ENCODE peak calls at places on chromosomes 16 and 17, in nine cellular contexts. One of them, this sample, is unnamed.

GRCh38 chr17:36614974-36615373 is 13.6 kb downstream of the MRM1 start:
- DNase-seq in lower leg skin: no peak
- DNase-seq in K562: no peak
- DNase-seq in HFFc6: no peak
- DNase-seq in heart right ventricle: no peak
- DNase-seq in A549: no peak
- DNase-seq in AG04450: no peak
- DNase-seq in transverse colon: no peak
- DNase-seq in heart left ventricle: peak; percentile 40
- DNase-seq in this sample: no peak

GRCh38 chr17:83136156-83136555 is 56.7 kb downstream of the METRNL start:
- DNase-seq in K562: no peak
- DNase-seq in heart right ventricle: no peak
- DNase-seq in A549: no peak
- DNase-seq in lower leg skin: no peak
- DNase-seq in HFFc6: no peak
- DNase-seq in transverse colon: peak; percentile 2
- DNase-seq in heart left ventricle: no peak
- DNase-seq in AG04450: no peak
- DNase-seq in this sample: no peak

GRCh38 chr17:78431692-78431958 is 53.2 kb downstream of the PGS1 start:
- DNase-seq in heart left ventricle: no peak
- DNase-seq in HFFc6: no peak
- DNase-seq in AG04450: no peak
- DNase-seq in heart right ventricle: no peak
- DNase-seq in K562: no peak
- DNase-seq in transverse colon: no peak
- DNase-seq in lower leg skin: no peak
- DNase-seq in A549: no peak
- DNase-seq in this sample: no peak

GRCh38 chr17:4155980-4156620 is 13.1 kb downstream of the CYB5D2 start:
- DNase-seq in transverse colon: no peak
- DNase-seq in lower leg skin: no peak
- DNase-seq in heart left ventricle: no peak
- DNase-seq in heart right ventricle: no peak
- DNase-seq in K562: no peak
- DNase-seq in AG04450: no peak
- DNase-seq in HFFc6: no peak
- DNase-seq in A549: no peak
- DNase-seq in this sample: no peak

GRCh38 chr16:88687676-88688012 is 1.3 kb upstream of the SNAI3 start:
- DNase-seq in AG04450: no peak
- DNase-seq in K562: peak; percentile 66
- DNase-seq in heart right ventricle: no peak
- DNase-seq in HFFc6: no peak
- DNase-seq in lower leg skin: no peak
- DNase-seq in transverse colon: no peak
- DNase-seq in A549: no peak
- DNase-seq in heart left ventricle: no peak
- DNase-seq in this sample: no peak

GRCh38 chr17:59845595-59846390 is 47.0 kb downstream of the TUBD1 start:
- DNase-seq in HFFc6: peak; percentile 65
- DNase-seq in A549: peak; percentile 72
- DNase-seq in heart left ventricle: no peak
- DNase-seq in heart right ventricle: no peak
- DNase-seq in AG04450: no peak
- DNase-seq in lower leg skin: peak; percentile 50
- DNase-seq in K562: peak; percentile 45
- DNase-seq in transverse colon: peak; percentile 81
- DNase-seq in this sample: peak; percentile 34

GRCh38 chr16:46763147-46763546 is 15.0 kb upstream of the MYLK3 start:
- DNase-seq in heart left ventricle: peak; percentile 84
- DNase-seq in transverse colon: no peak
- DNase-seq in lower leg skin: no peak
- DNase-seq in A549: no peak
- DNase-seq in AG04450: no peak
- DNase-seq in heart right ventricle: peak; percentile 79
- DNase-seq in HFFc6: no peak
- DNase-seq in K562: no peak
- DNase-seq in this sample: peak; percentile 36

GRCh38 chr17:43578699-43579569 is 32.8 kb upstream of the ETV4 start:
- DNase-seq in transverse colon: no peak
- DNase-seq in heart left ventricle: no peak
- DNase-seq in HFFc6: peak; percentile 32
- DNase-seq in K562: no peak
- DNase-seq in heart right ventricle: no peak
- DNase-seq in lower leg skin: no peak
- DNase-seq in AG04450: no peak
- DNase-seq in A549: no peak
- DNase-seq in this sample: no peak

GRCh38 chr16:79272141-79272577 is 328.4 kb downstream of the MAF start:
- DNase-seq in K562: peak; percentile 10
- DNase-seq in lower leg skin: no peak
- DNase-seq in AG04450: no peak
- DNase-seq in HFFc6: no peak
- DNase-seq in A549: no peak
- DNase-seq in heart left ventricle: no peak
- DNase-seq in heart right ventricle: no peak
- DNase-seq in transverse colon: peak; percentile 32
- DNase-seq in this sample: no peak

GRCh38 chr16:77762260-77762659 is 26.1 kb upstream of the VAT1L start:
- DNase-seq in AG04450: no peak
- DNase-seq in transverse colon: no peak
- DNase-seq in lower leg skin: no peak
- DNase-seq in A549: no peak
- DNase-seq in HFFc6: no peak
- DNase-seq in heart right ventricle: no peak
- DNase-seq in K562: no peak
- DNase-seq in heart left ventricle: no peak
- DNase-seq in this sample: no peak

DNA sequence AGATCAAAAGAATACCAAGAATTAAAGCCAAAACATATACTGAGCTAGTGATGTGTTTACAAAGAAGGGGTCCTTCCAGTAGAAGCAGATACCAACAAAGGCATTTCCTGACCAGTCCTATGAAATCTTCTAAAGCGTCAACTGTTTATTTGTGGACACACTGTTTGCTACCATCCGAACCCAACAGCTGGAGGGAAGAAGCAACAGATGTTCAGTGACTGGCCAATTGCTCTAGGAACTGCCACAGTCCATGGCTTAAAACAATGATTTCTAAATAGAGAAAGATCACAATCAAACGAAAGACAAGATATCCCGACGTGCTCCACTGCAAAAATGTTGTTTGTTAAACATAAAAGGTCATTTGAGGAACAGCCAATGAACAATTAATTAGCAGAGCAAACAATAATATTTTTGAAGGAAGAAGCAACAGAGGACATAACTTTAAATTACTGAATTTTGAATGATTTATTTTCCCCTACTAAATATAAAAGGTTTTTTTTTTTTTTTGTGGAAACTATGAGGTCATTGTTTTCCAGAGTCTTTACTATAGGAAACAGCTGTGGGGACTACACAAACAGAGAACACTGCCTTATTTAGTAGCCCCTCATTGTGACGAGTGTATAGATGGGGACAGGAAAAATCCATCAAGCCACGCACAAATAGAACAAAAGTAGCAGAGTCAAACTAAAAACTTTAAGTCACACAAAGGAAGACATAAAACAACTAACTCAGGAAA is 17.2 kb downstream of the USP31 start:
- DNase-seq in transverse colon: no peak
- DNase-seq in heart left ventricle: no peak
- DNase-seq in lower leg skin: no peak
- DNase-seq in K562: no peak
- DNase-seq in AG04450: no peak
- DNase-seq in A549: no peak
- DNase-seq in heart right ventricle: no peak
- DNase-seq in HFFc6: no peak
- DNase-seq in this sample: no peak
- TF ChIP-seq CTCF in transverse colon: no peak
- TF ChIP-seq CTCF in heart left ventricle: no peak
- TF ChIP-seq CTCF in lower leg skin: no peak
- TF ChIP-seq CTCF in K562: no peak
- TF ChIP-seq CTCF in AG04450: no peak
- TF ChIP-seq CTCF in A549: no peak
- TF ChIP-seq CTCF in heart right ventricle: no peak
- TF ChIP-seq CTCF in HFFc6: no peak
- TF ChIP-seq CTCF in this sample: no peak

DNA sequence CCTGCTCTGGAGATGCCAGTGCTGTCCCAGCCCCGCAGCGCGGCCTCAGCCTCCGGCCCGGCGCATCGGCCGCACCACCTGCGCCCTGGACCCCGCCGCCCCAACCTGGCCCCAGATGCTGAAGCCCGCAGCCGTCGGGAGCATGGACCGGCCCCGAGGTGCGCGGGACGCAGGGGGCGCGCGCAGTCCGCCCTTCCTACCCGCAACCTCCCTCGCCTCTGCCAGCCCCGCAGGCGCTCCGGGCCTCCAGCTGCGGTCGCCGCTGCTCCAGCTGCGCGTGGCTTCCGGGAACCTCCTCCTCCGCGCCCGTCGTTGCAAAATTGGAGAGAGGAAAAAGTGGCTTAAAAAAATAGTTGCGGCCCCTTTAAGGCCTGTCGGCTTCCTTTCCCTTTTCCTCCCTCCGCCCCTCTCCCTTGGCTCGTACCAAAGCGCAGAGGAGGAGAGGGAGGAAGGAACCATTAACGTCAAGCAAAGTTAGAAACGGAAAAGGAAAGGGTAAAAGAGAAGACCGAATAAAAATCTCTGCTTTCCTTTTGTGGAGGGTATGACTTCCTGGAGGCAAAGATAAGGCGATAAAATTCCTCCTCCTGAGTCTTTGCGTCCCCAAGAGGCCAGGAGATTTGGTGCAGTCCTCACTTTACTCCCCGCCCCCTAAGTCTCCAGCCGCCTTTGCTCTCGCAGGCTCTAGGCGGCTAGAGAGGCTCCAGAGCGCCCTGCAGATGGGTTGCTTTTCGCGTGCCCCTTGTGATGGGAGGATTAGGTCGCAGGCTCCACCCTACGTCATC is at the start of gene CDIPT:
- DNase-seq in K562: peak; percentile 98
- DNase-seq in HFFc6: peak; percentile 91
- DNase-seq in lower leg skin: peak; percentile 94
- DNase-seq in AG04450: peak; percentile 93
- DNase-seq in heart right ventricle: peak; percentile 91
- DNase-seq in A549: peak; percentile 84
- DNase-seq in transverse colon: peak; percentile 95
- DNase-seq in heart left ventricle: peak; percentile 94
- DNase-seq in this sample: peak; percentile 97
- TF ChIP-seq CTCF in K562: peak; percentile 91
- TF ChIP-seq CTCF in HFFc6: peak; percentile 64
- TF ChIP-seq CTCF in lower leg skin: no peak
- TF ChIP-seq CTCF in AG04450: peak; percentile 59
- TF ChIP-seq CTCF in heart right ventricle: peak; percentile 52
- TF ChIP-seq CTCF in A549: peak; percentile 61
- TF ChIP-seq CTCF in transverse colon: peak; percentile 47
- TF ChIP-seq CTCF in heart left ventricle: peak; percentile 68
- TF ChIP-seq CTCF in this sample: peak; percentile 73

DNA sequence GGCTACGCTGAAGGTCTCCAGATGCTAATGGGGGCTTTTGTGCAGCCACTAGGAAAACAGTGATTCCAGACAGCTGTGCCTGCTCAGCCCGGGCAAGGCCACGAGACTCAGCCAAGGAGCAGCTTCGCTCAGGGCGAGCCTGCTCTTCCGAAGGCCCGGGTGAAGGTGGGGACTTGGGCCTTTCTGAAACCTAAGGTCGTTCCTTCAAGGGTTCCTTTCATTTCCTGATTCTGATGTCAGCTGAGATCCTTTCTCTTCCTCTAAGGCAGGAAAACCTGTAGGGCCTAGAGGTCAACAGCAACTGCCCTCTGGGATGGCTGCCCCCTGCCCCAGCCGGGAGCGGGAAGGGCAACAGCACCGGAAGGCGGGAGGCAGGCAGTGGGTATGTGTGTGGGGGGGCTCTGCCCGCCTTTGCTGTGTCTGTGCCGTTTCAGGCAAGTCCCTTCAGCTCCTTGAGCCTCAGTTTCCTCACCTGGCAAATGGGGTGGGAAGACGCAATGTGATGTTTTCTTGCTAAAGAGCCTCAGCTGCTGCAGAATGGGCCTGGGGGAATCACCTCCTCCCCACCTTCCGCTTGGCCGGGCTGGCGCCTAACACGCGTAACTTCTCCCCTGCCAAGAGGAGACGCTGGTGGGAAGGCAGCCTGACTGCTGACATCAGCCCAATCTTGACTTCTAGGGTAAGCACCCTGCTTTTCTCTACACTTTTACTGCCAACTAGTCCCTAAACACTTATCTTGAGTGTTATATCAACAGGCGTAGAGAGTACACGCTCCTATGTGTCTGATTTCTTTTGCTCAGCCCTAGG is 32.8 kb downstream of the IRF8 start:
- DNase-seq in AG04450: no peak
- DNase-seq in heart right ventricle: no peak
- DNase-seq in HFFc6: no peak
- DNase-seq in transverse colon: no peak
- DNase-seq in K562: no peak
- DNase-seq in A549: no peak
- DNase-seq in heart left ventricle: peak; percentile 40
- DNase-seq in lower leg skin: no peak
- DNase-seq in this sample: no peak
- TF ChIP-seq CTCF in AG04450: no peak
- TF ChIP-seq CTCF in heart right ventricle: no peak
- TF ChIP-seq CTCF in HFFc6: no peak
- TF ChIP-seq CTCF in transverse colon: no peak
- TF ChIP-seq CTCF in K562: no peak
- TF ChIP-seq CTCF in A549: no peak
- TF ChIP-seq CTCF in heart left ventricle: no peak
- TF ChIP-seq CTCF in lower leg skin: no peak
- TF ChIP-seq CTCF in this sample: no peak

GRCh38 chr17:28333083-28333746 is 2.1 kb downstream of the IFT20 start:
- DNase-seq in HFFc6: no peak
- DNase-seq in AG04450: no peak
- DNase-seq in transverse colon: peak; percentile 2
- DNase-seq in heart left ventricle: no peak
- DNase-seq in K562: no peak
- DNase-seq in A549: no peak
- DNase-seq in heart right ventricle: no peak
- DNase-seq in lower leg skin: no peak
- DNase-seq in this sample: no peak

GRCh38 chr17:28334176-28334575 is 1.1 kb downstream of the IFT20 start:
- DNase-seq in A549: no peak
- DNase-seq in heart right ventricle: no peak
- DNase-seq in heart left ventricle: no peak
- DNase-seq in lower leg skin: no peak
- DNase-seq in AG04450: no peak
- DNase-seq in HFFc6: no peak
- DNase-seq in K562: peak; percentile 16
- DNase-seq in transverse colon: no peak
- DNase-seq in this sample: no peak

GRCh38 chr17:28334666-28335200 is 539 bp downstream of the IFT20 start:
- DNase-seq in K562: no peak
- DNase-seq in heart right ventricle: no peak
- DNase-seq in lower leg skin: no peak
- DNase-seq in transverse colon: no peak
- DNase-seq in AG04450: no peak
- DNase-seq in HFFc6: peak; percentile 42
- DNase-seq in A549: no peak
- DNase-seq in heart left ventricle: no peak
- DNase-seq in this sample: no peak

GRCh38 chr17:28335959-28336871 is 654 bp downstream of the TNFAIP1 start:
- DNase-seq in heart left ventricle: no peak
- DNase-seq in transverse colon: peak; percentile 64
- DNase-seq in A549: peak; percentile 77
- DNase-seq in K562: peak; percentile 84
- DNase-seq in AG04450: peak; percentile 74
- DNase-seq in lower leg skin: peak; percentile 51
- DNase-seq in HFFc6: peak; percentile 89
- DNase-seq in heart right ventricle: no peak
- DNase-seq in this sample: no peak

GRCh38 chr17:28335201-28335958 is at the start of the genes IFT20 and TNFAIP1:
- DNase-seq in lower leg skin: peak; percentile 99
- DNase-seq in AG04450: peak; percentile 100
- DNase-seq in transverse colon: peak; percentile 98
- DNase-seq in HFFc6: peak; percentile 100
- DNase-seq in heart left ventricle: peak; percentile 99
- DNase-seq in A549: peak; percentile 98
- DNase-seq in heart right ventricle: peak; percentile 98
- DNase-seq in K562: peak; percentile 99
- DNase-seq in this sample: peak; percentile 99
- TF ChIP-seq CTCF in lower leg skin: no peak
- TF ChIP-seq CTCF in AG04450: no peak
- TF ChIP-seq CTCF in transverse colon: no peak
- TF ChIP-seq CTCF in HFFc6: no peak
- TF ChIP-seq CTCF in heart left ventricle: no peak
- TF ChIP-seq CTCF in A549: no peak
- TF ChIP-seq CTCF in heart right ventricle: no peak
- TF ChIP-seq CTCF in K562: no peak
- TF ChIP-seq CTCF in this sample: peak; percentile 28